ENCODE peak calls at places on chromosomes 12 and 14, in ten cellular contexts. W is GM04504; O is activated gamma-delta T cell treated with Interleukin-2 at 50 U/mL for 16 hours; A is iPS-NIHi11; T is stimulated activated CD4-positive, alpha-beta T cell treated with anti-CD3 and anti-CD28 coated beads, TNF-alpha, amount 100 ng/mL, for 1 hour; U is NCI-H748 treated with DMSO at 0.1 percent for 48 hours; G is neural crest cell; B is AG04450; X is HFFc6; Q is ACHN. H is an unnamed sample.

GRCh38 chr12:6772331-6772695 is at the start of gene LAG3:
- DNase-seq in W (no peak), O (peak; percentile 31), A (peak; percentile 25), T (no peak), U (no peak), G (no peak), B (no peak), X (no peak), Q (no peak), H (peak; percentile 63)

GRCh38 chr12:121812320-121812871 is 8.6 kb downstream of the SETD1B start:
- DNase-seq in W (no peak), O (no peak), A (peak; percentile 95), T (no peak), U (peak; percentile 26), G (peak; percentile 68), B (no peak), X (peak; percentile 59), Q (peak; percentile 74), H (no peak)

GRCh38 chr12:129193263-129193871 is 340.1 kb downstream of the GLT1D1 start:
- DNase-seq in W (no peak), O (no peak), A (peak; percentile 62), T (no peak), U (no peak), G (peak; percentile 29), B (no peak), X (no peak), Q (peak; percentile 26), H (no peak)

GRCh38 chr14:22791302-22791701 is 23.9 kb downstream of the SLC7A7 start:
- DNase-seq in W (peak; percentile 44), O (no peak), A (no peak), T (no peak), U (no peak), G (no peak), B (no peak), X (peak; percentile 90), Q (no peak), H (no peak)

GRCh38 chr14:58876613-58877012 is 238.9 kb downstream of the DACT1 start:
- DNase-seq in W (peak; percentile 42), O (no peak), A (no peak), T (no peak), U (no peak), G (no peak), B (no peak), X (no peak), Q (no peak), H (no peak)

GRCh38 chr12:87813476-87814234 is 215.5 kb downstream of the C12orf50 start:
- DNase-seq in W (no peak), O (no peak), A (no peak), T (no peak), U (no peak), G (no peak), B (peak; percentile 47), X (no peak), Q (peak; percentile 55), H (no peak)

GRCh38 chr12:66025477-66025876 is 105.1 kb downstream of the LLPH start:
- DNase-seq in W (no peak), O (no peak), A (no peak), T (no peak), U (no peak), G (no peak), B (no peak), X (no peak), Q (no peak), H (no peak)

GRCh38 chr14:39229222-39229543 is 4.5 kb upstream of the MIA2 start:
- DNase-seq in W (peak; percentile 35), O (peak; percentile 48), A (no peak), T (peak; percentile 9), U (no peak), G (no peak), B (no peak), X (no peak), Q (no peak), H (peak; percentile 83)

GRCh38 chr12:39032034-39032433 is 126.6 kb upstream of the CPNE8 start:
- DNase-seq in W (no peak), O (no peak), A (no peak), T (no peak), U (no peak), G (no peak), B (no peak), X (no peak), Q (no peak), H (no peak)

GRCh38 chr12:39124768-39125167 is 219.4 kb upstream of the CPNE8 start:
- DNase-seq in W (no peak), O (no peak), A (no peak), T (no peak), U (no peak), G (no peak), B (no peak), X (no peak), Q (no peak), H (no peak)

GRCh38 chr12:117967512-117967911 is 1.3 kb downstream of the KSR2 start:
- DNase-seq in W (no peak), O (no peak), A (no peak), T (no peak), U (peak; percentile 27), G (no peak), B (no peak), X (no peak), Q (no peak), H (no peak)

GRCh38 chr12:4027412-4027811 is 154.2 kb upstream of the PARP11 start:
- DNase-seq in W (no peak), O (peak; percentile 45), A (no peak), T (peak; percentile 49), U (no peak), G (no peak), B (no peak), X (no peak), Q (peak; percentile 26), H (peak; percentile 73)

GRCh38 chr12:56104815-56105476 is 587 bp downstream of the PA2G4 start:
- DNase-seq in W (no peak), O (no peak), A (peak; percentile 20), T (peak; percentile 26), U (no peak), G (no peak), B (no peak), X (no peak), Q (peak; percentile 39), H (no peak)

GRCh38 chr14:29166507-29166906 is 399.9 kb downstream of the FOXG1 start:
- DNase-seq in W (no peak), O (no peak), A (peak; percentile 15), T (no peak), U (no peak), G (no peak), B (no peak), X (no peak), Q (no peak), H (no peak)

GRCh38 chr14:71588028-71588427 is 344.2 kb upstream of the RGS6 start:
- DNase-seq in W (no peak), O (no peak), A (no peak), T (no peak), U (no peak), G (no peak), B (no peak), X (peak; percentile 77), Q (no peak), H (no peak)

GRCh38 chr14:103385994-103386491 is 828 bp downstream of the MARK3 start:
- DNase-seq in W (no peak), O (peak; percentile 20), A (peak; percentile 23), T (peak; percentile 5), U (peak; percentile 47), G (peak; percentile 12), B (no peak), X (no peak), Q (peak; percentile 72), H (peak; percentile 26)

GRCh38 chr12:19440019-19440858 is 947 bp downstream of the AEBP2 start:
- DNase-seq in W (no peak), O (peak; percentile 51), A (peak; percentile 77), T (peak; percentile 34), U (peak; percentile 1), G (peak; percentile 45), B (no peak), X (no peak), Q (peak; percentile 70), H (peak; percentile 54)

GRCh38 chr14:105537580-105538474 is 11.4 kb downstream of the TMEM121 start:
- DNase-seq in W (no peak), O (peak; percentile 70), A (peak; percentile 90), T (peak; percentile 68), U (peak; percentile 11), G (peak; percentile 78), B (no peak), X (no peak), Q (peak; percentile 31), H (peak; percentile 51)

GRCh38 chr12:24135158-24135850 is 185.8 kb upstream of the SOX5 start:
- DNase-seq in W (no peak), O (no peak), A (no peak), T (no peak), U (no peak), G (no peak), B (no peak), X (no peak), Q (no peak), H (no peak)

GRCh38 chr12:117178301-117178700 is 12.0 kb downstream of the FBXO21 start:
- DNase-seq in W (no peak), O (no peak), A (no peak), T (no peak), U (no peak), G (no peak), B (no peak), X (no peak), Q (no peak), H (no peak)

GRCh38 chr12:127297327-127297726 is 969.6 kb upstream of the TMEM132C start:
- DNase-seq in W (no peak), O (no peak), A (no peak), T (no peak), U (no peak), G (no peak), B (no peak), X (no peak), Q (no peak), H (no peak)

GRCh38 chr12:52924764-52925716 is 20.2 kb upstream of the KRT8 start:
- DNase-seq in W (no peak), O (no peak), A (peak; percentile 23), T (no peak), U (no peak), G (no peak), B (peak; percentile 62), X (peak; percentile 90), Q (peak; percentile 95), H (no peak)

GRCh38 chr14:35818346-35819115 is 7.6 kb upstream of the BRMS1L start:
- DNase-seq in W (peak; percentile 15), O (no peak), A (peak; percentile 48), T (no peak), U (peak; percentile 36), G (peak; percentile 14), B (no peak), X (peak; percentile 47), Q (peak; percentile 55), H (no peak)

GRCh38 chr12:116662612-116663144 is 75.2 kb downstream of the SPRING1 start:
- DNase-seq in W (no peak), O (no peak), A (peak; percentile 31), T (no peak), U (no peak), G (peak; percentile 52), B (peak; percentile 6), X (peak; percentile 9), Q (no peak), H (no peak)